ENCODE peak calls at places on chromosomes 1 and 21, in ten cellular contexts. One of them, this sample, is unnamed.

GRCh38 chr1:220983877-220984635 is 104.8 kb downstream of the HLX start:
- DNase-seq in OCI-LY7: no peak
- DNase-seq in lower leg skin: no peak
- DNase-seq in fibroblast of lung: no peak
- DNase-seq in NB4: peak
- DNase-seq in A549: no peak
- DNase-seq in heart right ventricle: no peak
- DNase-seq in thoracic aorta: no peak
- DNase-seq in esophagus squamous epithelium: no peak
- DNase-seq in lower lobe of right lung: no peak
- DNase-seq in this sample: no peak

GRCh38 chr1:6035719-6036118 is 10.0 kb upstream of the KCNAB2 start:
- DNase-seq in OCI-LY7: no peak
- DNase-seq in NB4: no peak
- DNase-seq in fibroblast of lung: no peak
- DNase-seq in heart right ventricle: no peak
- DNase-seq in thoracic aorta: no peak
- DNase-seq in A549: no peak
- DNase-seq in lower lobe of right lung: no peak
- DNase-seq in lower leg skin: no peak
- DNase-seq in esophagus squamous epithelium: no peak
- DNase-seq in this sample: no peak

GRCh38 chr1:14668448-14669029 is 70.1 kb downstream of the KAZN start:
- DNase-seq in lower lobe of right lung: no peak
- DNase-seq in fibroblast of lung: no peak
- DNase-seq in OCI-LY7: peak
- DNase-seq in NB4: no peak
- DNase-seq in esophagus squamous epithelium: no peak
- DNase-seq in heart right ventricle: no peak
- DNase-seq in A549: no peak
- DNase-seq in thoracic aorta: no peak
- DNase-seq in lower leg skin: no peak
- DNase-seq in this sample: no peak

GRCh38 chr1:227273557-227273956 is 44.7 kb downstream of the CDC42BPA start:
- DNase-seq in lower leg skin: no peak
- DNase-seq in A549: peak
- DNase-seq in OCI-LY7: peak
- DNase-seq in heart right ventricle: no peak
- DNase-seq in NB4: peak
- DNase-seq in fibroblast of lung: peak
- DNase-seq in esophagus squamous epithelium: no peak
- DNase-seq in lower lobe of right lung: no peak
- DNase-seq in thoracic aorta: no peak
- DNase-seq in this sample: peak

GRCh38 chr21:28454978-28455600 is 537.6 kb downstream of the LTN1 start:
- DNase-seq in lower lobe of right lung: no peak
- DNase-seq in NB4: no peak
- DNase-seq in OCI-LY7: no peak
- DNase-seq in fibroblast of lung: no peak
- DNase-seq in lower leg skin: no peak
- DNase-seq in esophagus squamous epithelium: no peak
- DNase-seq in A549: no peak
- DNase-seq in thoracic aorta: no peak
- DNase-seq in heart right ventricle: no peak
- DNase-seq in this sample: no peak

GRCh38 chr1:204450461-204451257 is 39.0 kb upstream of the PPP1R15B start:
- DNase-seq in esophagus squamous epithelium: no peak
- DNase-seq in lower lobe of right lung: no peak
- DNase-seq in heart right ventricle: peak
- DNase-seq in lower leg skin: no peak
- DNase-seq in NB4: no peak
- DNase-seq in A549: peak
- DNase-seq in thoracic aorta: no peak
- DNase-seq in fibroblast of lung: no peak
- DNase-seq in OCI-LY7: no peak
- DNase-seq in this sample: no peak

GRCh38 chr1:244341455-244342450 is 110.0 kb downstream of the ADSS2 start:
- DNase-seq in A549: peak
- DNase-seq in lower leg skin: peak
- DNase-seq in fibroblast of lung: no peak
- DNase-seq in NB4: peak
- DNase-seq in OCI-LY7: no peak
- DNase-seq in lower lobe of right lung: no peak
- DNase-seq in esophagus squamous epithelium: no peak
- DNase-seq in heart right ventricle: no peak
- DNase-seq in thoracic aorta: no peak
- DNase-seq in this sample: peak

GRCh38 chr1:104531990-104532389 is 782.3 kb downstream of the AMY1C start:
- DNase-seq in fibroblast of lung: no peak
- DNase-seq in A549: no peak
- DNase-seq in NB4: no peak
- DNase-seq in OCI-LY7: no peak
- DNase-seq in lower leg skin: no peak
- DNase-seq in esophagus squamous epithelium: no peak
- DNase-seq in thoracic aorta: no peak
- DNase-seq in lower lobe of right lung: no peak
- DNase-seq in heart right ventricle: no peak
- DNase-seq in this sample: no peak

GRCh38 chr1:183416850-183417690 is 1.1 kb downstream of the NMNAT2 start:
- DNase-seq in OCI-LY7: no peak
- DNase-seq in NB4: peak
- DNase-seq in fibroblast of lung: peak
- DNase-seq in lower leg skin: peak
- DNase-seq in A549: peak
- DNase-seq in heart right ventricle: peak
- DNase-seq in thoracic aorta: no peak
- DNase-seq in lower lobe of right lung: peak
- DNase-seq in esophagus squamous epithelium: no peak
- DNase-seq in this sample: peak

GRCh38 chr1:24714859-24715520 is 30.3 kb upstream of the CLIC4 start:
- DNase-seq in A549: no peak
- DNase-seq in heart right ventricle: no peak
- DNase-seq in thoracic aorta: peak
- DNase-seq in OCI-LY7: no peak
- DNase-seq in lower leg skin: no peak
- DNase-seq in lower lobe of right lung: no peak
- DNase-seq in NB4: no peak
- DNase-seq in esophagus squamous epithelium: no peak
- DNase-seq in fibroblast of lung: peak
- DNase-seq in this sample: no peak

GRCh38 chr1:56190975-56191768 is 388.2 kb downstream of the PLPP3 start:
- DNase-seq in fibroblast of lung: peak
- DNase-seq in heart right ventricle: no peak
- DNase-seq in esophagus squamous epithelium: no peak
- DNase-seq in lower leg skin: no peak
- DNase-seq in A549: peak
- DNase-seq in NB4: no peak
- DNase-seq in OCI-LY7: no peak
- DNase-seq in thoracic aorta: no peak
- DNase-seq in lower lobe of right lung: no peak
- DNase-seq in this sample: no peak

GRCh38 chr21:39010629-39011404 is 172.4 kb downstream of the PSMG1 start:
- DNase-seq in NB4: no peak
- DNase-seq in fibroblast of lung: no peak
- DNase-seq in thoracic aorta: no peak
- DNase-seq in A549: no peak
- DNase-seq in heart right ventricle: no peak
- DNase-seq in esophagus squamous epithelium: no peak
- DNase-seq in lower lobe of right lung: no peak
- DNase-seq in lower leg skin: no peak
- DNase-seq in OCI-LY7: no peak
- DNase-seq in this sample: no peak

GRCh38 chr21:37032293-37032692 is 25.8 kb downstream of the RIPPLY3 start:
- DNase-seq in heart right ventricle: no peak
- DNase-seq in lower leg skin: no peak
- DNase-seq in OCI-LY7: no peak
- DNase-seq in thoracic aorta: no peak
- DNase-seq in fibroblast of lung: no peak
- DNase-seq in NB4: no peak
- DNase-seq in esophagus squamous epithelium: no peak
- DNase-seq in lower lobe of right lung: no peak
- DNase-seq in A549: no peak
- DNase-seq in this sample: no peak

GRCh38 chr21:37032877-37033471 is 26.5 kb downstream of the RIPPLY3 start:
- DNase-seq in esophagus squamous epithelium: no peak
- DNase-seq in OCI-LY7: no peak
- DNase-seq in heart right ventricle: no peak
- DNase-seq in fibroblast of lung: peak
- DNase-seq in A549: peak
- DNase-seq in NB4: no peak
- DNase-seq in thoracic aorta: no peak
- DNase-seq in lower leg skin: no peak
- DNase-seq in lower lobe of right lung: no peak
- DNase-seq in this sample: peak

GRCh38 chr21:37030864-37031263 is 24.4 kb downstream of the RIPPLY3 start:
- DNase-seq in A549: no peak
- DNase-seq in lower lobe of right lung: no peak
- DNase-seq in heart right ventricle: no peak
- DNase-seq in thoracic aorta: no peak
- DNase-seq in esophagus squamous epithelium: no peak
- DNase-seq in OCI-LY7: no peak
- DNase-seq in NB4: no peak
- DNase-seq in fibroblast of lung: no peak
- DNase-seq in lower leg skin: no peak
- DNase-seq in this sample: no peak

GRCh38 chr21:37028579-37028978 is 22.1 kb downstream of the RIPPLY3 start:
- DNase-seq in esophagus squamous epithelium: no peak
- DNase-seq in A549: peak
- DNase-seq in heart right ventricle: no peak
- DNase-seq in lower leg skin: no peak
- DNase-seq in fibroblast of lung: peak
- DNase-seq in lower lobe of right lung: no peak
- DNase-seq in OCI-LY7: no peak
- DNase-seq in NB4: no peak
- DNase-seq in thoracic aorta: no peak
- DNase-seq in this sample: peak
- TF ChIP-seq CTCF in esophagus squamous epithelium: no peak
- TF ChIP-seq CTCF in A549: no peak
- TF ChIP-seq CTCF in heart right ventricle: no peak
- TF ChIP-seq CTCF in lower leg skin: no peak
- TF ChIP-seq CTCF in fibroblast of lung: no peak
- TF ChIP-seq CTCF in lower lobe of right lung: no peak
- TF ChIP-seq CTCF in OCI-LY7: no peak
- TF ChIP-seq CTCF in NB4: no peak
- TF ChIP-seq CTCF in thoracic aorta: no peak
- TF ChIP-seq CTCF in this sample: peak

DNA sequence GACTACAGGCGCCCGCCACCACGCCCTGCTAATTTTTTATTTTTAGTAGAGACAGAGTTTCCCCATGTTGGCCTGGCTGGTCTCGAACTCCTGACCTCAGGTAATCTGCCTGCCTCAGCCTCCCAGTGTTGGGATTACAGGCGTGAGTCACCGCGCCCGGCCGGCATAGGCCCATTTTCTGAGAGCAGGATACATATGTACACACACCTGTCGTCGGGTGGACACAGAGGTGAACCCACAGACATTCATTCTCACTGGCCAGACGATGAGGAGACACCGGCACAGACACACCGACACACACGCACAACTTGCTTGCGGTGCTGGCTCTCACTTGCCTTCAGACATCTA is 664 bp downstream of the PTCH2 start:
- DNase-seq in lower leg skin: no peak
- DNase-seq in A549: no peak
- DNase-seq in lower lobe of right lung: no peak
- DNase-seq in fibroblast of lung: no peak
- DNase-seq in OCI-LY7: no peak
- DNase-seq in esophagus squamous epithelium: no peak
- DNase-seq in heart right ventricle: no peak
- DNase-seq in NB4: no peak
- DNase-seq in thoracic aorta: no peak
- DNase-seq in this sample: no peak
- H3K4me3 ChIP-seq in lower leg skin: no peak
- H3K4me3 ChIP-seq in A549: peak
- H3K4me3 ChIP-seq in lower lobe of right lung: peak
- H3K4me3 ChIP-seq in fibroblast of lung: peak
- H3K4me3 ChIP-seq in OCI-LY7: no peak
- H3K4me3 ChIP-seq in esophagus squamous epithelium: peak
- H3K4me3 ChIP-seq in heart right ventricle: peak
- H3K4me3 ChIP-seq in NB4: no peak
- H3K4me3 ChIP-seq in thoracic aorta: peak
- H3K4me3 ChIP-seq in this sample: peak

DNA sequence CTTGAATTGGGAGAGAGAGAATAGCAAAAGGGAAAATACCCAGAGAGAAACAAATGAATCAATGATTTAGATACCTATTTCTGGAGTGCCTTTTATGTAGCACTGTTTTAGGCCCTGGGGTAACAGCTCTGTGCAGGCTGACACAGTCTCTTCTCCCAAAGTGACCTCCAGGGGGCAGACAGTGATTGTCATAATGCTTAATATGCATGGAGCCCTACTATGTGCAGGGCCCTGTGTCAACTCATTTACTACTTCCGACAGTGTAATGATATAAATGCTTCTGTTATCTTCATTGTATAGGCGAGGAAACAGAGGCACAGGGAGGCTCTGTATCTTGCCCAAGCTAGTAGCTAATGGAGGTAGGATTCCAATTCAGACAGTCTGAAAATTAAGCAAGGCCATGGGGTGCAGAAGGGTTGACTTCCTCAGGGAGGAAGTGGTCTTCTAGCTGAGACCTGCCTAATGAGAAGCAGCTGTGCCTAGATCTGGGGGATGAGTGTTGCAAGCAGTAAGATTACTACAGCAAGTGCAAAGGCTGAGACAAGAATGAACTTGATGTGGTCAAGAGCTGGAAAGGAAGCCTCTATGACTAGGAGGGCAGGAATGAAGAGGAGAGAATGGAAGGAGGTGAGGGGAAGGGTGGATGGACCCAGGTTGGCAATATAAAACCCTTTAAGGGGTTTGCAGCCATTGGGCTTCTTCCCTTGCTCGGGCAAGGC is 16.2 kb upstream of the SERINC2 start:
- DNase-seq in esophagus squamous epithelium: no peak
- DNase-seq in lower lobe of right lung: no peak
- DNase-seq in OCI-LY7: peak
- DNase-seq in thoracic aorta: no peak
- DNase-seq in fibroblast of lung: peak
- DNase-seq in lower leg skin: no peak
- DNase-seq in heart right ventricle: no peak
- DNase-seq in NB4: peak
- DNase-seq in A549: no peak
- DNase-seq in this sample: peak
- TF ChIP-seq CTCF in esophagus squamous epithelium: peak
- TF ChIP-seq CTCF in lower lobe of right lung: no peak
- TF ChIP-seq CTCF in OCI-LY7: peak
- TF ChIP-seq CTCF in thoracic aorta: no peak
- TF ChIP-seq CTCF in fibroblast of lung: peak
- TF ChIP-seq CTCF in lower leg skin: no peak
- TF ChIP-seq CTCF in heart right ventricle: peak
- TF ChIP-seq CTCF in NB4: peak
- TF ChIP-seq CTCF in A549: peak
- TF ChIP-seq CTCF in this sample: peak

DNA sequence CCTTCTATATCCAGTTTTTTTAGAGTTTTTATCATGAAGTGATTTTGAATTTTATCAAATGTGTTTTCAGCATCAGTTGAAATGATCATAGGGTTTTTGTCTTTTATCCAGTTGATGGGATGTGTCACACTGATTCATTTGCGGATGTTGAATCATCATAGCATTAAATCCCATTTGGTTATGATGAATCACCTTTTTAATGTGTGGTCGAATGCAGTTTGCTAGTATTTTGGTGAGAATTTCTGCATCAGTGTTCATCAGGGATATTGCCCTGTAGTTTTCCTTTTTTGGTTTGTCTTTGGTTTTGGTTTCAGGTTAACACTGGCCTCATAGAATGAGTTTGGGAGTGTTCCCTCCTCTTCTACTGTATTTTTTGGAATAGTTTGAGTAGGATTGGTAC is 80.3 kb downstream of the DIRAS3 start:
- DNase-seq in NB4: no peak
- DNase-seq in A549: peak
- DNase-seq in esophagus squamous epithelium: no peak
- DNase-seq in lower leg skin: no peak
- DNase-seq in OCI-LY7: no peak
- DNase-seq in heart right ventricle: no peak
- DNase-seq in fibroblast of lung: peak
- DNase-seq in thoracic aorta: no peak
- DNase-seq in lower lobe of right lung: no peak
- DNase-seq in this sample: peak
- H3K4me3 ChIP-seq in NB4: no peak
- H3K4me3 ChIP-seq in A549: no peak
- H3K4me3 ChIP-seq in esophagus squamous epithelium: no peak
- H3K4me3 ChIP-seq in lower leg skin: no peak
- H3K4me3 ChIP-seq in OCI-LY7: no peak
- H3K4me3 ChIP-seq in heart right ventricle: no peak
- H3K4me3 ChIP-seq in fibroblast of lung: no peak
- H3K4me3 ChIP-seq in thoracic aorta: no peak
- H3K4me3 ChIP-seq in lower lobe of right lung: no peak
- H3K4me3 ChIP-seq in this sample: no peak